ENCODE peak calls at places on chromosomes 2 and 18, in six cellular contexts. N is stomach, F is AG04449, E is fibroblast of lung, M is ovary, X is GM23338. U is an unnamed sample.

GRCh38 chr2:122236152-122236892 is 480.9 kb downstream of the TSN start:
- DNase-seq in F (peak), N (no peak), X (no peak), E (peak), M (no peak), U (no peak)

GRCh38 chr2:231037731-231038482 is 584 bp downstream of the C2orf72 start:
- DNase-seq in N (peak), X (peak), E (no peak), F (no peak), M (no peak), U (peak)

GRCh38 chr18:58806826-58807714 is 57.6 kb upstream of the ZNF532 start:
- DNase-seq in M (no peak), N (no peak), X (no peak), E (no peak), F (no peak), U (no peak)

GRCh38 chr2:28704621-28705020 is 47.0 kb upstream of the PPP1CB start:
- DNase-seq in X (no peak), N (no peak), F (no peak), E (no peak), M (no peak), U (no peak)

GRCh38 chr2:226270279-226270678 is 529.3 kb downstream of the IRS1 start:
- DNase-seq in E (no peak), X (no peak), M (no peak), F (no peak), N (no peak), U (no peak)

GRCh38 chr2:88600038-88600465 is 27.2 kb downstream of the EIF2AK3 start:
- DNase-seq in E (peak), N (peak), F (peak), X (peak), M (no peak), U (no peak)

GRCh38 chr2:203533696-203534471 is 1.2 kb downstream of the RAPH1 start:
- DNase-seq in M (no peak), N (no peak), F (peak), X (peak), E (peak), U (peak)

GRCh38 chr18:46706968-46707367 is 49.9 kb downstream of the ST8SIA5 start:
- DNase-seq in F (no peak), M (no peak), N (no peak), E (peak), X (peak), U (no peak)

GRCh38 chr2:11370377-11371098 is 26.1 kb upstream of the ROCK2 start:
- DNase-seq in N (peak), E (no peak), F (no peak), M (no peak), X (no peak), U (peak)

GRCh38 chr2:184611221-184612085 is 13.1 kb downstream of the ZNF804A start:
- DNase-seq in M (no peak), F (no peak), E (peak), X (peak), N (no peak), U (no peak)

GRCh38 chr2:96265349-96265839 is 403 bp downstream of the TMEM127 start:
- DNase-seq in F (no peak), X (peak), N (peak), M (no peak), E (no peak), U (no peak)

GRCh38 chr2:108855194-108855593 is 68.6 kb downstream of the CCDC138 start:
- DNase-seq in F (no peak), X (peak), E (peak), M (no peak), N (no peak), U (no peak)

GRCh38 chr2:222887124-222887523 is 26.3 kb downstream of the ACSL3 start:
- DNase-seq in X (no peak), F (no peak), E (peak), N (no peak), M (no peak), U (no peak)

GRCh38 chr2:106057206-106057605 is 136.9 kb downstream of the UXS1 start:
- DNase-seq in M (no peak), E (no peak), N (no peak), F (no peak), X (no peak), U (no peak)

GRCh38 chr2:106094101-106094860 is 99.8 kb downstream of the UXS1 start:
- DNase-seq in N (no peak), M (no peak), X (no peak), F (no peak), E (no peak), U (no peak)

GRCh38 chr2:26848336-26849055 is 564 bp downstream of the DPYSL5 start:
- DNase-seq in E (no peak), X (peak), N (no peak), M (peak), F (no peak), U (no peak)

GRCh38 chr2:68251187-68251854 is 1.0 kb downstream of the PPP3R1 start:
- DNase-seq in M (peak), F (no peak), E (peak), N (peak), X (peak), U (peak)

GRCh38 chr18:3256693-3257626 is 5.0 kb upstream of the MYL12B start:
- DNase-seq in F (no peak), N (peak), E (peak), M (no peak), X (no peak), U (no peak)

GRCh38 chr2:102764083-102764482 is 2.3 kb downstream of the TMEM182 start:
- DNase-seq in N (no peak), M (no peak), E (no peak), X (no peak), F (no peak), U (no peak)

GRCh38 chr18:63823516-63824219 is 48.5 kb downstream of the SERPINB7 start:
- DNase-seq in E (peak), N (peak), F (peak), X (peak), M (no peak), U (no peak)

GRCh38 chr2:27021253-27021801 is 11.4 kb upstream of the TMEM214 start:
- DNase-seq in X (no peak), M (no peak), E (peak), F (no peak), N (peak), U (peak)

GRCh38 chr2:241620419-241620769 is 16.6 kb downstream of the THAP4 start:
- DNase-seq in M (no peak), X (no peak), F (no peak), N (no peak), E (peak), U (no peak)

GRCh38 chr18:21281611-21282010 is 39.6 kb downstream of the GREB1L start:
- DNase-seq in X (no peak), N (no peak), M (no peak), E (no peak), F (no peak), U (no peak)

GRCh38 chr2:241940329-241940728 is 70.8 kb downstream of the RTP5 start:
- DNase-seq in N (no peak), F (no peak), X (peak), E (no peak), M (no peak), U (no peak)

GRCh38 chr2:144354953-144355352 is 165.0 kb downstream of the ZEB2 start:
- DNase-seq in M (no peak), E (peak), X (no peak), N (no peak), F (no peak), U (no peak)

GRCh38 chr2:238440767-238441166 is 14.0 kb downstream of the ASB1 start:
- DNase-seq in E (no peak), F (no peak), M (no peak), X (no peak), N (no peak), U (no peak)

GRCh38 chr2:17821535-17822451 is 5.5 kb downstream of the MSGN1 start:
- DNase-seq in M (no peak), X (no peak), F (no peak), E (peak), N (no peak), U (no peak)

GRCh38 chr2:17827306-17827705 is 11.0 kb downstream of the MSGN1 start:
- DNase-seq in N (no peak), F (no peak), M (no peak), E (no peak), X (peak), U (no peak)

GRCh38 chr2:17818235-17818634 is 2.0 kb downstream of the MSGN1 start:
- DNase-seq in M (no peak), N (no peak), E (no peak), X (no peak), F (no peak), U (no peak)

GRCh38 chr2:17821080-17821479 is 4.8 kb downstream of the MSGN1 start:
- DNase-seq in N (no peak), E (no peak), M (no peak), F (no peak), X (no peak), U (no peak)

DNA sequence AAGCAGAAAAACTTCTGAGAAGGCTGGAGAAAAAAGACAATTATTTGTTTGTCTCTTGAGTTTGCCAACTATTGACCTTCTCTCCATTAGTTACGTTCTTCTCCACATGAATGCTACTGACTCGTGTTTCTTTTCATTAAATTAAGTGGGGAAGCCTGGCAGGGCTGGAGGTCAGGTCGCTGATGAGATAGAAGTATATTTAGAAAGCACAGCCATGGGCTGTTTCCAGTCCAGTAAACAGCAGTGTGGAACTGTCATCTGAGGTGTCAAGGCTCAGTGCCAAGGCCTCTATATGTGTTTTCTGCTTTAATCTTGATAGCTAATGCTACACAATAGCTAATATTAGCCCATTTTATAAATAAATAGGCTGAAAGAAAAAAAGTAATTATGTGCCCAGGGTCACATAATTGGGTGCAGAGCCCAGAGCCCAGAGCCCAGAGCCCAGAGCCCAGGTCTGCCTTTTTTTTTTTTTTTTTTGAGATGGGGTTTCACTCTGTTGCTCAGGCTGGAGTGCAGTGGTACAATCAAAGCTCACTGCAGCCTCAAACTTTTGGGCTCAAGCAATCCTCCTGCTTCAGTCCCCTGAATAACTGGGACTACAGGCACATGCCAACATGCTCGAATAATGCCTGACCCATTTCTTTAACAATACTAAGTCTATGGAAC is 6.3 kb downstream of the MSGN1 start:
- DNase-seq in N (no peak), M (no peak), F (no peak), X (no peak), E (no peak), U (no peak)
- H3K4me3 ChIP-seq in N (no peak), M (no peak), F (no peak), X (no peak), E (no peak), U (no peak)

GRCh38 chr2:77519888-77520506 is 2.2 kb downstream of the LRRTM4 start:
- DNase-seq in M (no peak), X (no peak), N (no peak), E (no peak), F (no peak), U (no peak)

GRCh38 chr2:77521931-77522470 is at the start of gene LRRTM4:
- DNase-seq in E (peak), N (no peak), X (peak), F (no peak), M (no peak), U (no peak)

GRCh38 chr2:77519164-77519887 is 2.9 kb downstream of the LRRTM4 start:
- DNase-seq in F (no peak), X (no peak), E (no peak), M (no peak), N (no peak), U (no peak)

GRCh38 chr2:77521482-77521881 is 694 bp downstream of the LRRTM4 start:
- DNase-seq in F (no peak), M (no peak), X (peak), N (no peak), E (no peak), U (no peak)

GRCh38 chr2:77520981-77521380 is 1.2 kb downstream of the LRRTM4 start:
- DNase-seq in M (no peak), X (no peak), N (no peak), F (no peak), E (no peak), U (no peak)
- H3K4me3 ChIP-seq in M (no peak), X (peak), N (no peak), F (no peak), E (no peak), U (no peak)

DNA sequence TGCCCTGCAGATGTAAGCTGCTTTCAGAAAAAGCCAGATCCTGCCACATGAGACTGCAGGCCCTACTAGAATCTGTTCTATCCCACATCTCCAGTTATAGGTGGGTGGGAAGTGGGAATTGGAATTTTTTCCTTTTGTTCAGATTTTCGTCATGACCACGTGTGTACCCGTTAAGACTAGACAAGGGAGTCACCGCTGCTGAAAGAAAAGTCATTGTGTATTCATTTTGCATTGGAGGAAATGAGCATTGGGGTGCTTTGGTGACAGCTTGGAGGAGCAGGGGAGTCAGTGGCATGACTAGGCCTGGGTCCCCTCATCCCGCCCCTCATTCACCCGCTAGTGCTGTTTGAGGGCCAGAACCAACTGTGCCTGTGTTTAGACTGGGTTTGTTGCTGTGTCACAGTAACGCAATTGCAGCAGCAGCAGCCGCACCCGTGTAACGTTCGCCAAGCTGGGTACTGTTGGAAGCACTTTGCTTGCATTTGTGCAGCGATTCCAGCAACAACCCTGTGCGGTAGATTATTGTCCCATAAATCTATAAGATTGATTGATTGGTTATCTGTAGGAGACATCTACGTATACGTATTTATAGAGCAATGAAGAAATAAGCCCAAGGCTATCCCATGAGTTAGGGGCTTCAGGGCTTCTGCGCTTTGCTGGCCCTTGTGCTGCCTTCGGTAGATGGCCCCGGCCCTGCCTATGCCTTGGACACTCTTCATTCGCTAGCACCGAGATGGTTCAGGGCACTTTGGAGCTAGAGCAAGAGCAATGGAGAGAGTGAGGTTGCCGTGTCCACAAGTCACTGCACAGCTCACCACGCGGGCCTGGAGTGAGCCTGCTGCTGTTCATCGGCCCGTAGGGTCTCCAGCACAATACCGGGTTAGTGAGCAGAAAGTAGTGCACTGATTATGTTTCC is 194.9 kb downstream of the AGAP1 start:
- DNase-seq in X (no peak), M (no peak), F (no peak), E (no peak), N (no peak), U (no peak)
- H3K4me3 ChIP-seq in X (no peak), M (no peak), F (no peak), E (no peak), N (no peak), U (no peak)

GRCh38 chr2:119678021-119678656 is 862 bp upstream of the TMEM177 start:
- DNase-seq in X (no peak), N (peak), F (no peak), E (no peak), M (no peak), U (peak)
- H3K4me3 ChIP-seq in X (no peak), N (peak), F (no peak), E (no peak), M (no peak), U (no peak)

GRCh38 chr2:101299601-101300000 is 8.9 kb downstream of the RNF149 start:
- DNase-seq in E (no peak), F (no peak), N (no peak), X (no peak), M (no peak), U (no peak)
- H3K4me3 ChIP-seq in E (no peak), F (no peak), N (no peak), X (no peak), M (no peak), U (no peak)

GRCh38 chr2:196915512-196916189 is 10.9 kb downstream of the PGAP1 start:
- DNase-seq in F (no peak), E (no peak), M (no peak), N (no peak), X (no peak), U (no peak)
- H3K4me3 ChIP-seq in F (no peak), E (no peak), M (no peak), N (no peak), X (no peak), U (no peak)

GRCh38 chr2:215619989-215620388 is 184.1 kb upstream of the FN1 start:
- DNase-seq in M (no peak), X (no peak), F (no peak), E (no peak), N (peak), U (peak)
- H3K4me3 ChIP-seq in M (no peak), X (no peak), F (no peak), E (no peak), N (no peak), U (no peak)